ENCODE peak calls at places on chromosomes 5 and 9, in ten cellular contexts. A is lower leg skin, D is mesothelial cell of epicardium, K is brain microvascular endothelial cell, V is WERI-Rb-1, G is neural crest cell, O is Panc1, S is uterus, M is DND-41, U is HFFc6. R is an unnamed sample.

GRCh38 chr9:98019098-98019497 is 36.0 kb downstream of the ANP32B start:
- DNase-seq in A (no peak), D (no peak), K (no peak), V (no peak), G (no peak), O (no peak), S (no peak), M (no peak), U (no peak), R (no peak)

GRCh38 chr5:76376141-76376900 is 26.8 kb upstream of the IQGAP2 start:
- DNase-seq in A (no peak), D (no peak), K (peak), V (no peak), G (no peak), O (no peak), S (no peak), M (no peak), U (peak), R (no peak)

GRCh38 chr9:118059520-118060278 is 355.5 kb downstream of the TLR4 start:
- DNase-seq in A (no peak), D (no peak), K (peak), V (no peak), G (peak), O (no peak), S (no peak), M (peak), U (no peak), R (no peak)

GRCh38 chr5:55593115-55593472 is 58.3 kb upstream of the PLPP1 start:
- DNase-seq in A (no peak), D (no peak), K (no peak), V (peak), G (no peak), O (no peak), S (no peak), M (no peak), U (no peak), R (no peak)

GRCh38 chr9:109886617-109887016 is 106.6 kb downstream of the PALM2AKAP2 start:
- DNase-seq in A (no peak), D (no peak), K (no peak), V (no peak), G (no peak), O (no peak), S (no peak), M (peak), U (no peak), R (no peak)

GRCh38 chr5:169742773-169743296 is 105.8 kb downstream of the DOCK2 start:
- DNase-seq in A (no peak), D (no peak), K (peak), V (no peak), G (no peak), O (no peak), S (no peak), M (no peak), U (peak), R (peak)

GRCh38 chr5:41748631-41749030 is 121.6 kb downstream of the OXCT1 start:
- DNase-seq in A (no peak), D (no peak), K (peak), V (no peak), G (no peak), O (no peak), S (no peak), M (no peak), U (no peak), R (no peak)

GRCh38 chr9:91790912-91791311 is 159.1 kb downstream of the ROR2 start:
- DNase-seq in A (no peak), D (no peak), K (no peak), V (no peak), G (no peak), O (no peak), S (no peak), M (no peak), U (peak), R (no peak)

GRCh38 chr9:118962426-118962825 is 406.8 kb downstream of the BRINP1 start:
- DNase-seq in A (no peak), D (no peak), K (no peak), V (no peak), G (no peak), O (no peak), S (no peak), M (no peak), U (no peak), R (no peak)

GRCh38 chr9:124805186-124805585 is 28.3 kb downstream of the OLFML2A start:
- DNase-seq in A (no peak), D (no peak), K (no peak), V (no peak), G (no peak), O (no peak), S (no peak), M (no peak), U (no peak), R (no peak)

GRCh38 chr9:133368249-133368881 is 7.5 kb downstream of the SURF4 start:
- DNase-seq in A (no peak), D (no peak), K (no peak), V (no peak), G (no peak), O (no peak), S (no peak), M (no peak), U (no peak), R (no peak)

GRCh38 chr9:21465859-21466518 is 16.1 kb downstream of the IFNE start:
- DNase-seq in A (no peak), D (no peak), K (peak), V (no peak), G (peak), O (peak), S (no peak), M (no peak), U (peak), R (no peak)

GRCh38 chr5:146721073-146721830 is 157.3 kb downstream of the PPP2R2B start:
- DNase-seq in A (no peak), D (no peak), K (no peak), V (no peak), G (no peak), O (no peak), S (no peak), M (no peak), U (no peak), R (no peak)

GRCh38 chr5:126884269-126884819 is 107.4 kb downstream of the LMNB1 start:
- DNase-seq in A (no peak), D (no peak), K (peak), V (no peak), G (no peak), O (peak), S (peak), M (no peak), U (peak), R (no peak)

GRCh38 chr5:11903121-11903613 is 1.1 kb downstream of the CTNND2 start:
- DNase-seq in A (no peak), D (no peak), K (no peak), V (no peak), G (peak), O (no peak), S (no peak), M (no peak), U (no peak), R (no peak)

GRCh38 chr5:35159370-35159742 is 70.9 kb downstream of the PRLR start:
- DNase-seq in A (peak), D (no peak), K (peak), V (no peak), G (no peak), O (no peak), S (no peak), M (no peak), U (no peak), R (no peak)

GRCh38 chr5:135107101-135107500 is 73.1 kb upstream of the PITX1 start:
- DNase-seq in A (no peak), D (no peak), K (no peak), V (no peak), G (no peak), O (no peak), S (no peak), M (no peak), U (no peak), R (no peak)

GRCh38 chr5:147578228-147579024 is 68.6 kb upstream of the DPYSL3 start:
- DNase-seq in A (no peak), D (no peak), K (peak), V (no peak), G (no peak), O (peak), S (no peak), M (no peak), U (peak), R (no peak)

GRCh38 chr9:124442360-124442759 is 7.9 kb upstream of the ADGRD2 start:
- DNase-seq in A (no peak), D (no peak), K (no peak), V (no peak), G (no peak), O (no peak), S (no peak), M (no peak), U (no peak), R (no peak)

GRCh38 chr9:38118862-38119435 is 49.9 kb upstream of the SHB start:
- DNase-seq in A (no peak), D (no peak), K (no peak), V (no peak), G (no peak), O (no peak), S (no peak), M (no peak), U (no peak), R (peak)

GRCh38 chr5:914612-915011 is 21.9 kb downstream of the TRIP13 start:
- DNase-seq in A (no peak), D (no peak), K (no peak), V (no peak), G (no peak), O (no peak), S (no peak), M (no peak), U (no peak), R (no peak)

GRCh38 chr5:160324885-160325284 is 12.5 kb upstream of the CCNJL start:
- DNase-seq in A (no peak), D (no peak), K (no peak), V (no peak), G (no peak), O (no peak), S (no peak), M (no peak), U (no peak), R (no peak)

GRCh38 chr9:77020438-77021264 is 1.2 kb downstream of the FOXB2 start:
- DNase-seq in A (no peak), D (no peak), K (no peak), V (no peak), G (peak), O (no peak), S (no peak), M (no peak), U (no peak), R (peak)

GRCh38 chr9:88355166-88355565 is 33.1 kb upstream of the SPIN1 start:
- DNase-seq in A (no peak), D (no peak), K (peak), V (no peak), G (no peak), O (peak), S (no peak), M (no peak), U (peak), R (no peak)

GRCh38 chr5:120140510-120140909 is 323.6 kb upstream of the PRR16 start:
- DNase-seq in A (no peak), D (no peak), K (no peak), V (no peak), G (no peak), O (no peak), S (no peak), M (no peak), U (no peak), R (no peak)

GRCh38 chr5:17713301-17713700 is 79.0 kb downstream of the TAF11L14 start:
- DNase-seq in A (no peak), D (no peak), K (no peak), V (no peak), G (no peak), O (no peak), S (no peak), M (no peak), U (no peak), R (no peak)

GRCh38 chr5:45507174-45507573 is 189.0 kb downstream of the HCN1 start:
- DNase-seq in A (no peak), D (no peak), K (no peak), V (peak), G (no peak), O (no peak), S (no peak), M (no peak), U (no peak), R (no peak)

DNA sequence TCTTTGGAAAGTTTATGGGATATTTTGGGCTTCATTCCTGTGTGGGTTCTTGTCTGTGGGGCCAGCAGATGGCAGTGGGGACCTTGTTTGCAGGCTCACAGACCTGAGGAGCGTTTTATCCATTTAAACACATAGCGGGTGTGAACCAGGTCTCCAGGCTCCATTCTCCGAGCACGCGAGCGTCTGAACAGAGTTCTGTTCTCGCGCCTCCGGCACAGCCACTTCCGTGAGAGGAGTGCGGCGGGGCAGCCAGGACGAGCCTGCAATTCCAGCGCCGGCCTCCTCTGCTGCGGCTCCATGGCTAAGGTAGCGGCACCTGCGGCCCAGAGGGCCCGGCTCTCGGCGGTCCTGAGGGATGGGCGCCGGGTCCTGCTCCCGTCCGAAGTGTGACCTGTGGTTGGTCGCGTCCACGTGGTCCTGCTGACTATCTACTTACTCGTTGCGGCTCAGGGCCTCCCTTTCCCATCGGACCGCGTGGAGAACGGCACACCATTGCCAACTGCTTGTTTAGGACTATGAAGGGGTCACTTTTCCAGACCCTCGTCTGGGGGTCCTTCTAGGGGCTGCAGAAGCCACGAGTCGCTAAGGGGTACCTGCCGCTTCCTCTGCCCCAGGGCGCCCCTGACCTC is 7.3 kb downstream of the NRARP start:
- DNase-seq in A (no peak), D (no peak), K (no peak), V (peak), G (no peak), O (no peak), S (no peak), M (no peak), U (peak), R (no peak)
- TF ChIP-seq CTCF in A (no peak), D (no peak), K (peak), V (peak), G (peak), O (no peak), S (no peak), M (peak), U (no peak), R (peak)

DNA sequence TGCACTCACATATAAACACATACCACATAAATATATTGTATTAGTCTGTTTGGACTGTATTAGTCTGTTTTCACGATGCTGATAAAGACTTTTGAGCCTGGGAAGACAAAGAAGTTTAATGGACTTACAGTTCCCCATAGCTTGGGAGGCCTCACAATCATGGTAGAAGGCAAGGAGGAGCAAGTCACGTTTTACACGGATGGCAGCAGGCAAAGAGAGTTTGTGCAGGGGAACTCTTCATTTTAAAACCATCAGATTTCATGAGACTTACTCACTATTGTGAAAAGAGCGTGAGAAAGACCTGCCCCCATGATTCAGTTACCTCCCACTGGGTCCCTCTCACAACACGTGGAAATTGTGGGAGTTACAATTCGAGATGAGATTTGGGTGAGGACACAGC is 133.4 kb downstream of the FER start:
- DNase-seq in A (no peak), D (no peak), K (no peak), V (no peak), G (no peak), O (no peak), S (no peak), M (no peak), U (no peak), R (no peak)
- TF ChIP-seq CTCF in A (no peak), D (no peak), K (no peak), V (no peak), G (no peak), O (no peak), S (no peak), M (no peak), U (no peak), R (no peak)

GRCh38 chr9:112743216-112743835 is 7.2 kb upstream of the SNX30 start:
- DNase-seq in A (no peak), D (no peak), K (no peak), V (no peak), G (no peak), O (no peak), S (no peak), M (no peak), U (peak), R (no peak)
- TF ChIP-seq CTCF in A (no peak), D (no peak), K (peak), V (peak), G (no peak), O (no peak), S (no peak), M (no peak), U (peak), R (no peak)

GRCh38 chr9:116193636-116194035 is 40.0 kb downstream of the PAPPA start:
- DNase-seq in A (no peak), D (no peak), K (peak), V (no peak), G (no peak), O (no peak), S (no peak), M (no peak), U (peak), R (no peak)

GRCh38 chr9:116190595-116190994 is 37.0 kb downstream of the PAPPA start:
- DNase-seq in A (no peak), D (no peak), K (no peak), V (no peak), G (no peak), O (no peak), S (no peak), M (no peak), U (no peak), R (no peak)

GRCh38 chr9:116189683-116190082 is 36.1 kb downstream of the PAPPA start:
- DNase-seq in A (no peak), D (no peak), K (no peak), V (no peak), G (no peak), O (no peak), S (no peak), M (no peak), U (no peak), R (no peak)

GRCh38 chr9:116190997-116191396 is 37.4 kb downstream of the PAPPA start:
- DNase-seq in A (no peak), D (no peak), K (peak), V (no peak), G (no peak), O (no peak), S (no peak), M (no peak), U (peak), R (no peak)

GRCh38 chr9:116191757-116192415 is 38.3 kb downstream of the PAPPA start:
- DNase-seq in A (no peak), D (no peak), K (no peak), V (peak), G (no peak), O (no peak), S (no peak), M (no peak), U (no peak), R (no peak)
- TF ChIP-seq CTCF in A (no peak), D (no peak), K (peak), V (no peak), G (no peak), O (no peak), S (no peak), M (no peak), U (peak), R (no peak)

GRCh38 chr5:57488308-57488955 is 5.8 kb upstream of the ACTBL2 start:
- DNase-seq in A (no peak), D (no peak), K (peak), V (no peak), G (no peak), O (no peak), S (peak), M (no peak), U (peak), R (no peak)
- TF ChIP-seq CTCF in A (no peak), D (no peak), K (no peak), V (no peak), G (no peak), O (no peak), S (no peak), M (no peak), U (no peak), R (no peak)